ENCODE peak calls at places on chromosomes 1 and 21, in ten cellular contexts. Q is GM04503; P is osteocyte; F is T-helper 2 cell; W is pancreas; V is thoracic aorta; S is amniotic stem cell; D is EL; Y is stimulated activated CD4-positive, alpha-beta T cell treated with anti-CD3 and anti-CD28 coated beads, Interleukin-2, amount 100 ng/mL, for 24 hours; H is SK-N-DZ. K is an unnamed sample.

GRCh38 chr1:205477759-205478247 is 22.0 kb upstream of the BLACAT1 start:
- DNase-seq in Q (peak), P (no peak), F (no peak), W (peak), V (no peak), S (peak), D (peak), Y (no peak), H (no peak), K (no peak)

GRCh38 chr21:38352536-38353219 is 95.9 kb downstream of the KCNJ15 start:
- DNase-seq in Q (peak), P (peak), F (no peak), W (peak), V (no peak), S (peak), D (peak), Y (peak), H (peak), K (peak)

GRCh38 chr1:18302788-18303413 is 177.8 kb upstream of the KLHDC7A start:
- DNase-seq in Q (no peak), P (no peak), F (no peak), W (no peak), V (no peak), S (no peak), D (no peak), Y (no peak), H (no peak), K (no peak)

GRCh38 chr1:174768516-174768915 is 231.2 kb upstream of the CACYBP start:
- DNase-seq in Q (no peak), P (no peak), F (no peak), W (no peak), V (no peak), S (no peak), D (no peak), Y (no peak), H (no peak), K (no peak)

GRCh38 chr1:218996362-218996761 is 177.3 kb upstream of the LYPLAL1 start:
- DNase-seq in Q (no peak), P (no peak), F (no peak), W (no peak), V (no peak), S (no peak), D (no peak), Y (no peak), H (no peak), K (no peak)

GRCh38 chr1:78102082-78102481 is 56.3 kb downstream of the GIPC2 start:
- DNase-seq in Q (no peak), P (no peak), F (no peak), W (no peak), V (no peak), S (peak), D (peak), Y (no peak), H (no peak), K (no peak)

GRCh38 chr21:25283720-25284119 is 323.6 kb downstream of the MRPL39 start:
- DNase-seq in Q (peak), P (no peak), F (no peak), W (no peak), V (no peak), S (no peak), D (peak), Y (no peak), H (peak), K (no peak)

GRCh38 chr1:32876341-32877210 is 5.9 kb upstream of the FNDC5 start:
- DNase-seq in Q (no peak), P (no peak), F (peak), W (peak), V (no peak), S (no peak), D (peak), Y (peak), H (peak), K (peak)

GRCh38 chr1:214303538-214303937 is 22.6 kb downstream of the SMYD2 start:
- DNase-seq in Q (no peak), P (no peak), F (no peak), W (no peak), V (no peak), S (no peak), D (no peak), Y (no peak), H (no peak), K (no peak)

GRCh38 chr1:229196404-229197224 is 74.3 kb upstream of the RAB4A start:
- DNase-seq in Q (peak), P (no peak), F (no peak), W (no peak), V (no peak), S (peak), D (peak), Y (no peak), H (no peak), K (no peak)

GRCh38 chr1:30911061-30911954 is 2.8 kb upstream of the SDC3 start:
- DNase-seq in Q (peak), P (peak), F (no peak), W (peak), V (peak), S (peak), D (peak), Y (peak), H (peak), K (peak)

GRCh38 chr1:157580179-157580827 is 17.6 kb downstream of the FCRL4 start:
- DNase-seq in Q (peak), P (no peak), F (no peak), W (no peak), V (no peak), S (peak), D (peak), Y (no peak), H (peak), K (no peak)

GRCh38 chr1:232965124-232965911 is 14.9 kb downstream of the NTPCR start:
- DNase-seq in Q (no peak), P (no peak), F (no peak), W (no peak), V (no peak), S (no peak), D (no peak), Y (no peak), H (no peak), K (no peak)

GRCh38 chr1:155254714-155255242 is 505 bp downstream of the ENTREP3 start:
- DNase-seq in Q (no peak), P (no peak), F (no peak), W (peak), V (no peak), S (no peak), D (peak), Y (no peak), H (peak), K (no peak)

GRCh38 chr1:75136158-75136815 is 2.1 kb downstream of the LHX8 start:
- DNase-seq in Q (no peak), P (no peak), F (no peak), W (peak), V (no peak), S (no peak), D (no peak), Y (no peak), H (peak), K (no peak)

GRCh38 chr1:9689971-9690381 is 38.4 kb downstream of the PIK3CD start:
- DNase-seq in Q (no peak), P (no peak), F (no peak), W (peak), V (no peak), S (no peak), D (peak), Y (no peak), H (no peak), K (peak)

GRCh38 chr1:113783254-113784103 is 24.2 kb upstream of the PHTF1 start:
- DNase-seq in Q (peak), P (no peak), F (no peak), W (no peak), V (no peak), S (no peak), D (peak), Y (peak), H (no peak), K (no peak)

K was measured in activated naive CD4-positive, alpha-beta T cell treated with anti-CD3 and anti-CD28 coated beads, Interleukin-2, amount 50 U/mL, for 16 hours.